ENCODE peak calls at places on chromosomes 4 and X, in ten cellular contexts. I is pancreas, Z is IMR-90, E is GM23338, J is vagina, M is HCT116, B is thoracic aorta, V is adrenal gland, K is left lung, D is astrocyte. Q is an unnamed sample.

GRCh38 chrX:71103110-71103983 is 3.2 kb downstream of the CXorf65 start:
- DNase-seq in I (no peak), Z (no peak), E (peak; percentile 80), J (no peak), M (no peak), B (no peak), V (no peak), K (peak; percentile 40), D (no peak), Q (peak; percentile 75)

GRCh38 chr4:52235775-52236174 is 184.7 kb downstream of the SPATA18 start:
- DNase-seq in I (no peak), Z (no peak), E (no peak), J (no peak), M (no peak), B (no peak), V (no peak), K (no peak), D (no peak), Q (no peak)

GRCh38 chr4:44535981-44536380 is 87.4 kb upstream of the KCTD8 start:
- DNase-seq in I (no peak), Z (no peak), E (no peak), J (no peak), M (no peak), B (no peak), V (no peak), K (no peak), D (no peak), Q (no peak)

GRCh38 chr4:173527103-173527876 is 2.7 kb downstream of the HAND2 start:
- DNase-seq in I (no peak), Z (no peak), E (peak; percentile 82), J (no peak), M (no peak), B (no peak), V (no peak), K (no peak), D (no peak), Q (no peak)

GRCh38 chr4:56655209-56655626 is 25.9 kb downstream of the HOPX start:
- DNase-seq in I (no peak), Z (peak; percentile 12), E (peak; percentile 76), J (no peak), M (no peak), B (no peak), V (peak; percentile 34), K (no peak), D (peak; percentile 18), Q (no peak)

GRCh38 chr4:97142405-97142804 is 1000.9 kb downstream of the STPG2 start:
- DNase-seq in I (no peak), Z (no peak), E (no peak), J (no peak), M (no peak), B (no peak), V (no peak), K (no peak), D (no peak), Q (no peak)

GRCh38 chr4:150938873-150939499 is 76.1 kb downstream of the LRBA start:
- DNase-seq in I (no peak), Z (no peak), E (no peak), J (no peak), M (no peak), B (no peak), V (no peak), K (no peak), D (no peak), Q (no peak)

GRCh38 chr4:183255487-183255886 is 64.6 kb downstream of the CLDN22 start:
- DNase-seq in I (no peak), Z (no peak), E (no peak), J (no peak), M (no peak), B (no peak), V (no peak), K (no peak), D (no peak), Q (no peak)

GRCh38 chr4:112083587-112084347 is 61.5 kb upstream of the FAM241A start:
- DNase-seq in I (no peak), Z (peak; percentile 31), E (no peak), J (no peak), M (no peak), B (no peak), V (no peak), K (no peak), D (no peak), Q (no peak)

GRCh38 chrX:79366888-79367749 is at the start of gene ITM2A:
- DNase-seq in I (peak; percentile 3), Z (no peak), E (peak; percentile 55), J (no peak), M (no peak), B (no peak), V (no peak), K (peak; percentile 34), D (no peak), Q (no peak)

GRCh38 chrX:71532078-71532752 is 689 bp upstream of the OGT start:
- DNase-seq in I (no peak), Z (peak; percentile 66), E (no peak), J (no peak), M (no peak), B (no peak), V (no peak), K (no peak), D (peak; percentile 74), Q (no peak)

GRCh38 chrX:153726286-153727107 is 1.8 kb downstream of the ABCD1 start:
- DNase-seq in I (peak; percentile 59), Z (peak; percentile 52), E (peak; percentile 80), J (no peak), M (no peak), B (no peak), V (peak; percentile 77), K (peak; percentile 80), D (peak; percentile 46), Q (peak; percentile 90)

GRCh38 chr4:186644737-186645261 is 78.9 kb downstream of the FAT1 start:
- DNase-seq in I (no peak), Z (peak; percentile 40), E (no peak), J (no peak), M (no peak), B (no peak), V (no peak), K (no peak), D (peak; percentile 23), Q (no peak)

GRCh38 chrX:46572295-46572936 is 1.1 kb upstream of the CHST7 start:
- DNase-seq in I (no peak), Z (no peak), E (no peak), J (no peak), M (no peak), B (no peak), V (no peak), K (no peak), D (no peak), Q (no peak)
- TF ChIP-seq CTCF in I (no peak), Z (no peak), E (no peak), J (no peak), M (peak; percentile 14), B (no peak), V (no peak), K (no peak), D (no peak), Q (no peak)

GRCh38 chr4:102604222-102604940 is 103.2 kb downstream of the NFKB1 start:
- DNase-seq in I (no peak), Z (no peak), E (no peak), J (no peak), M (no peak), B (no peak), V (no peak), K (no peak), D (no peak), Q (no peak)

GRCh38 chr4:102608190-102608589 is 107.0 kb downstream of the NFKB1 start:
- DNase-seq in I (no peak), Z (peak; percentile 54), E (no peak), J (no peak), M (no peak), B (no peak), V (no peak), K (no peak), D (peak; percentile 16), Q (no peak)

GRCh38 chr4:102610007-102610406 is 108.8 kb downstream of the NFKB1 start:
- DNase-seq in I (no peak), Z (peak; percentile 12), E (no peak), J (no peak), M (no peak), B (no peak), V (no peak), K (no peak), D (no peak), Q (no peak)

GRCh38 chr4:102606261-102606660 is 105.1 kb downstream of the NFKB1 start:
- DNase-seq in I (no peak), Z (no peak), E (no peak), J (no peak), M (no peak), B (no peak), V (no peak), K (no peak), D (no peak), Q (no peak)

GRCh38 chr4:102606846-102607440 is 105.8 kb downstream of the NFKB1 start:
- DNase-seq in I (peak; percentile 49), Z (no peak), E (no peak), J (no peak), M (no peak), B (no peak), V (no peak), K (peak; percentile 68), D (no peak), Q (no peak)
- H3K36me3 ChIP-seq in I (peaks cover 42% of the 10 kb centered on the region), Z (peaks cover 27% of the 10 kb centered on the region), E (no peaks in the 10 kb centered on the region), J (peaks cover 72% of the 10 kb centered on the region), M (peaks cover 7% of the 10 kb centered on the region), B (peaks cover 36% of the 10 kb centered on the region), V (peaks cover 87% of the 10 kb centered on the region), K (peaks cover 98% of the 10 kb centered on the region), D (peaks cover 24% of the 10 kb centered on the region), Q (peaks cover 12% of the 10 kb centered on the region)

GRCh38 chrX:66638591-66639500 is at the start of gene EDA2R:
- DNase-seq in I (peak; percentile 17), Z (peak; percentile 87), E (peak; percentile 80), J (no peak), M (no peak), B (no peak), V (peak; percentile 64), K (peak; percentile 42), D (peak; percentile 88), Q (peak; percentile 62)
- H3K27ac ChIP-seq in I (no peak within 1 kb of the TSS), Z (peak within 1 kb of the TSS; percentile 96), E (no peak within 1 kb of the TSS), J (peak within 1 kb of the TSS; percentile 64), M (no peak within 1 kb of the TSS), B (peak within 1 kb of the TSS; percentile 67), V (peak within 1 kb of the TSS; percentile 69), K (no peak within 1 kb of the TSS), D (peak within 1 kb of the TSS; percentile 90), Q (peak within 1 kb of the TSS; percentile 87)

GRCh38 chr4:120509719-120510118 is 412.8 kb downstream of the PRDM5 start:
- DNase-seq in I (no peak), Z (no peak), E (no peak), J (no peak), M (no peak), B (no peak), V (no peak), K (no peak), D (no peak), Q (no peak)

GRCh38 chr4:120509222-120509621 is 413.3 kb downstream of the PRDM5 start:
- DNase-seq in I (no peak), Z (no peak), E (peak; percentile 11), J (no peak), M (no peak), B (no peak), V (no peak), K (no peak), D (no peak), Q (peak; percentile 37)

DNA sequence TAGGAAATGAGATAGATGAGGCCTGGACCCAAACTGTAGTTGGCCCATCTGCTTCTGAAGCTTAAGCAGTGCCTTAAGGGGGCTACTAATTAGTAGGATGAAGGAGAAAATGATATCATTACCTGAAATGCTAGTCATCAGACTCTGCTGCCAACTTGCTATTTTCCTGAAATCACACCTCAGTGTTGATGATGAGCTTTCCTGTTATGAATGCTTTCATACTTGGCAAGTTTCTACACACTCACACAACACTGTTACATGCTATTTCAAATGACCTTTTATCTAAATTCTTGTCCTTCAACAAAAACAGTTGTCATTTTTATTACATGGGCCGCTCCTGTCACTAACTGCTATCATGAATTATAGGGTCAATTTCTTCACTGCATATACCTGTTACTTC is 416.0 kb downstream of the PRDM5 start:
- DNase-seq in I (no peak), Z (no peak), E (no peak), J (no peak), M (no peak), B (no peak), V (no peak), K (no peak), D (no peak), Q (no peak)
- TF ChIP-seq CTCF in I (no peak), Z (no peak), E (no peak), J (no peak), M (no peak), B (no peak), V (no peak), K (no peak), D (no peak), Q (no peak)